ENCODE peak calls at places on chromosomes 2 and 18, in six cellular contexts. Y is T1000; E is CD4-positive, CD25-positive, alpha-beta regulatory T cell; N is Karpas-422; K is renal cortical epithelial cell; S is putamen. B is an unnamed sample.

GRCh38 chr2:73084971-73085370 is 13.5 kb upstream of the SFXN5 start:
- DNase-seq in E (no peak), S (no peak), Y (no peak), N (no peak), K (peak; percentile 91), B (no peak)

GRCh38 chr2:53422979-53423378 is 344.6 kb upstream of the CHAC2 start:
- DNase-seq in N (peak; percentile 85), K (peak; percentile 33), Y (no peak), S (peak; percentile 39), E (peak; percentile 2), B (peak; percentile 33)

GRCh38 chr2:106843910-106844250 is 42.1 kb downstream of the ST6GAL2 start:
- DNase-seq in S (no peak), N (peak; percentile 25), K (no peak), E (no peak), Y (no peak), B (no peak)

GRCh38 chr2:132978840-132979239 is 308.8 kb upstream of the LYPD1 start:
- DNase-seq in S (peak; percentile 17), K (no peak), N (no peak), E (no peak), Y (no peak), B (no peak)

GRCh38 chr2:40256649-40257048 is 195.2 kb downstream of the SLC8A1 start:
- DNase-seq in S (no peak), E (no peak), K (no peak), Y (no peak), N (peak; percentile 49), B (peak; percentile 70)

GRCh38 chr2:236047886-236048540 is 120.2 kb downstream of the GBX2 start:
- DNase-seq in E (no peak), Y (no peak), K (peak; percentile 51), N (no peak), S (no peak), B (no peak)

GRCh38 chr2:90207454-90208058 is 1516.1 kb downstream of the RPIA start:
- DNase-seq in E (no peak), K (peak; percentile 0), S (no peak), Y (no peak), N (peak; percentile 90), B (no peak)

GRCh38 chr18:63063171-63063570 is 256.4 kb downstream of the BCL2 start:
- DNase-seq in Y (peak; percentile 4), S (no peak), N (no peak), K (no peak), E (no peak), B (no peak)

GRCh38 chr18:45589559-45590041 is 25.7 kb upstream of the SLC14A2 start:
- DNase-seq in N (no peak), K (no peak), E (no peak), Y (peak; percentile 56), S (no peak), B (no peak)